ENCODE peak calls at places on chromosomes 1 and 21, in five cellular contexts. B is ascending aorta, E is AG09319, P is Calu3, X is psoas muscle. N is an unnamed sample.

GRCh38 chr1:40313329-40313957 is 3.6 kb downstream of the COL9A2 start:
- DNase-seq in E (no peak), B (peak; percentile 59), X (no peak), P (no peak), N (no peak)

GRCh38 chr1:205375816-205376545 is 19.3 kb upstream of the KLHDC8A start:
- DNase-seq in E (no peak), B (no peak), P (peak; percentile 31), X (no peak), N (no peak)

GRCh38 chr1:46184920-46185658 is 8.8 kb upstream of the P3R3URF start:
- DNase-seq in P (no peak), B (no peak), X (no peak), E (no peak), N (no peak)

GRCh38 chr1:185632659-185633428 is 101.3 kb upstream of the HMCN1 start:
- DNase-seq in P (no peak), E (peak; percentile 41), B (no peak), X (no peak), N (no peak)

GRCh38 chr1:225343618-225344017 is 84.2 kb downstream of the LBR start:
- DNase-seq in P (no peak), B (no peak), E (no peak), X (no peak), N (no peak)

GRCh38 chr1:61301824-61302652 is 219.7 kb downstream of the NFIA start:
- DNase-seq in E (peak; percentile 46), P (no peak), X (no peak), B (no peak), N (no peak)

GRCh38 chr1:5223266-5223665 is 568.9 kb downstream of the AJAP1 start:
- DNase-seq in B (no peak), P (no peak), E (no peak), X (no peak), N (no peak)

GRCh38 chr1:165383067-165383466 is 26.6 kb upstream of the LMX1A start:
- DNase-seq in E (peak; percentile 79), P (no peak), X (peak; percentile 79), B (peak; percentile 88), N (no peak)

GRCh38 chr1:88662723-88663122 is 21.4 kb upstream of the PKN2 start:
- DNase-seq in X (no peak), B (no peak), E (no peak), P (no peak), N (no peak)

GRCh38 chr1:224498574-224499170 is 64.1 kb upstream of the WDR26 start:
- DNase-seq in P (peak; percentile 59), B (peak; percentile 66), X (no peak), E (no peak), N (no peak)

GRCh38 chr1:158898722-158899121 is 32.6 kb upstream of the PYHIN1 start:
- DNase-seq in X (no peak), P (no peak), E (no peak), B (no peak), N (no peak)

GRCh38 chr1:193666485-193667083 is 480.2 kb upstream of the B3GALT2 start:
- DNase-seq in B (no peak), P (no peak), X (no peak), E (no peak), N (no peak)

GRCh38 chr1:230495021-230495550 is 69.0 kb upstream of the PGBD5 start:
- DNase-seq in E (no peak), X (no peak), P (no peak), B (no peak), N (no peak)

GRCh38 chr1:245319161-245319560 is 164.4 kb downstream of the KIF26B start:
- DNase-seq in E (no peak), X (no peak), P (no peak), B (no peak), N (no peak)

GRCh38 chr1:11740258-11741192 is 4.6 kb downstream of the AGTRAP start:
- DNase-seq in B (no peak), P (no peak), X (no peak), E (no peak), N (no peak)

DNA sequence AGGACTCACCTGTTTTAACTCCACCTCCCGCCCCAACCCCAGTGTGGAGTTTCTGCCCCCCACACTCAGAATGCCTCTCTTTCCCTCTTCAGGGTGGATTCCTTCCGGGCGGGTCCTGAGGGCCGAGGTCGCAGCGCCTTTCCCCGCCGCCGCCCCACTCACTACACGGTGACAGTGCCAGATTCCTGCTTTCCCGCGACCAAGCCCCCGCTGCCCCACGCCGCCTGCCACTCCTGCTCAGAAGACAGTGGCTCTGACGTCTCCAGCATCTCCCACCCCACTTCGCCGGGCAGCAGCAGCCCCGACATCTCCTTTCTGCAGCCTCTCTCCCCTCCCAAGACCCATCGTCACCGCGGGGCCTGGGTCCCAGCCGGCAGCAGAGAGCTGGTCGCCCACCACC is 16.7 kb downstream of the INAVA start:
- DNase-seq in E (no peak), P (no peak), B (no peak), X (no peak), N (no peak)
- TF ChIP-seq CTCF in E (no peak), P (no peak), B (no peak), X (no peak), N (no peak)

GRCh38 chr21:40846566-40847411 is at the start of gene DSCAM:
- DNase-seq in E (no peak), B (no peak), P (no peak), X (no peak), N (no peak)
- TF ChIP-seq CTCF in E (no peak), B (no peak), P (no peak), X (no peak), N (no peak)

GRCh38 chr1:9459784-9460407 is 79.4 kb upstream of the SLC25A33 start:
- DNase-seq in E (no peak), P (no peak), X (peak; percentile 31), B (no peak), N (no peak)

GRCh38 chr1:9466780-9467755 is 72.2 kb upstream of the SLC25A33 start:
- DNase-seq in P (no peak), X (peak; percentile 30), B (peak; percentile 84), E (no peak), N (no peak)

GRCh38 chr1:9465640-9466039 is 73.6 kb upstream of the SLC25A33 start:
- DNase-seq in E (no peak), X (no peak), P (no peak), B (no peak), N (no peak)
- TF ChIP-seq CTCF in E (no peak), X (no peak), P (no peak), B (no peak), N (no peak)

DNA sequence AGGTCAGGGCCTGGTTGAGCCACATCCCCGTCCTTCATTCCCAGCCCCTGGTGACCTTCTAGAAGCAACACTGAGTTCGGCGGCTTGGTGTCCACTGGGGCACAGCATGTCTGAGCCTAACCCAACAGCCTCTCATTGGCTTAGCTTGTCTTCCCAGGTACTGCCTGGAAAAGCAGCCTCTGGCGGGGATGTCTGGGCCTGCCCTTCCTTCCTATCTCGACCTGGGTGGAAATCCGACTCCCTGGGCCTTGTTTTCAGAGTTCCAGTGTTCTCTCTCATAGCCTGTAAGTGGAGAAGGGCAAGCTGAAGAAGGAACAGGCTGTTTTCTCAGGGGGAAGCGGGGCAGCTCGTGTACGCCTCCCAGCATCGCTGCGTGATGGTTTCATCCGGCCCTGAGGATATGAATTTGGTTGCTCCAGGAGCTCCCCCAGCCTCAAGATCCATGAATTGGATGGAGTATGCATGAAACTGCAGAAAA is 116.4 kb upstream of the IRF2BP2 start:
- DNase-seq in X (peak; percentile 41), B (no peak), P (no peak), E (no peak), N (peak; percentile 91)
- TF ChIP-seq CTCF in X (no peak), B (no peak), P (no peak), E (no peak), N (peak; percentile 20)

GRCh38 chr1:21864730-21865129 is 52.7 kb downstream of the LDLRAD2 start:
- DNase-seq in X (no peak), B (no peak), E (no peak), P (no peak), N (no peak)

GRCh38 chr1:21866629-21867009 is 54.6 kb downstream of the LDLRAD2 start:
- DNase-seq in E (no peak), B (no peak), X (no peak), P (no peak), N (no peak)

GRCh38 chr1:21863981-21864380 is 51.9 kb downstream of the LDLRAD2 start:
- DNase-seq in X (no peak), P (no peak), E (no peak), B (no peak), N (no peak)

GRCh38 chr1:21865609-21865942 is 53.5 kb downstream of the LDLRAD2 start:
- DNase-seq in X (no peak), E (no peak), B (no peak), P (no peak), N (no peak)

GRCh38 chr1:21865943-21866628 is 54.0 kb downstream of the LDLRAD2 start:
- DNase-seq in X (no peak), P (no peak), E (no peak), B (no peak), N (no peak)
- TF ChIP-seq CTCF in X (no peak), P (no peak), E (no peak), B (no peak), N (no peak)

GRCh38 chr1:47675721-47676120 is 237.9 kb downstream of the FOXD2 start:
- DNase-seq in P (no peak), B (peak; percentile 37), E (no peak), X (no peak), N (peak; percentile 67)

GRCh38 chr1:47677241-47677940 is 239.5 kb downstream of the FOXD2 start:
- DNase-seq in P (no peak), B (peak; percentile 61), X (no peak), E (no peak), N (peak; percentile 73)

GRCh38 chr1:47676311-47677054 is 238.6 kb downstream of the FOXD2 start:
- DNase-seq in E (no peak), X (no peak), B (peak; percentile 38), P (no peak), N (peak; percentile 82)

GRCh38 chr1:47674189-47674588 is 236.3 kb downstream of the FOXD2 start:
- DNase-seq in E (no peak), B (no peak), P (no peak), X (no peak), N (no peak)

GRCh38 chr1:47675047-47675675 is 237.3 kb downstream of the FOXD2 start:
- DNase-seq in B (peak; percentile 50), P (no peak), X (no peak), E (no peak), N (peak; percentile 49)
- TF ChIP-seq CTCF in B (no peak), P (no peak), X (no peak), E (no peak), N (no peak)

N was measured in osteocyte.